ENCODE peak calls at places on chromosomes 12 and 14, in five cellular contexts. One of them, this sample, is unnamed.

GRCh38 chr14:69695664-69696527 is 71.0 kb upstream of the SRSF5 start:
- DNase-seq in adrenal gland: no peak
- DNase-seq in RPMI7951: no peak
- DNase-seq in CD4-positive, CD25-positive, alpha-beta regulatory T cell: no peak
- DNase-seq in activated CD4-positive, CD25-positive, alpha-beta regulatory T cell: no peak
- DNase-seq in this sample: no peak

GRCh38 chr14:91716999-91717398 is 14.9 kb downstream of the CATSPERB start:
- DNase-seq in adrenal gland: no peak
- DNase-seq in RPMI7951: no peak
- DNase-seq in CD4-positive, CD25-positive, alpha-beta regulatory T cell: no peak
- DNase-seq in activated CD4-positive, CD25-positive, alpha-beta regulatory T cell: no peak
- DNase-seq in this sample: no peak

GRCh38 chr12:508795-509194 is 49.1 kb downstream of the B4GALNT3 start:
- DNase-seq in adrenal gland: no peak
- DNase-seq in RPMI7951: no peak
- DNase-seq in CD4-positive, CD25-positive, alpha-beta regulatory T cell: no peak
- DNase-seq in activated CD4-positive, CD25-positive, alpha-beta regulatory T cell: no peak
- DNase-seq in this sample: no peak

GRCh38 chr12:72264548-72265175 is 7.5 kb upstream of the TRHDE start:
- DNase-seq in adrenal gland: no peak
- DNase-seq in RPMI7951: no peak
- DNase-seq in CD4-positive, CD25-positive, alpha-beta regulatory T cell: no peak
- DNase-seq in activated CD4-positive, CD25-positive, alpha-beta regulatory T cell: no peak
- DNase-seq in this sample: no peak

GRCh38 chr14:77322209-77322902 is 1.5 kb downstream of the GSTZ1 start:
- DNase-seq in adrenal gland: no peak
- DNase-seq in RPMI7951: no peak
- DNase-seq in CD4-positive, CD25-positive, alpha-beta regulatory T cell: no peak
- DNase-seq in activated CD4-positive, CD25-positive, alpha-beta regulatory T cell: no peak
- DNase-seq in this sample: no peak

GRCh38 chr12:38279756-38280155 is 36.8 kb upstream of the ALG10B start:
- DNase-seq in adrenal gland: no peak
- DNase-seq in RPMI7951: peak; percentile 18
- DNase-seq in CD4-positive, CD25-positive, alpha-beta regulatory T cell: no peak
- DNase-seq in activated CD4-positive, CD25-positive, alpha-beta regulatory T cell: no peak
- DNase-seq in this sample: no peak

GRCh38 chr14:63438065-63438757 is 105.0 kb downstream of the PPP2R5E start:
- DNase-seq in adrenal gland: peak; percentile 83
- DNase-seq in RPMI7951: peak; percentile 93
- DNase-seq in CD4-positive, CD25-positive, alpha-beta regulatory T cell: no peak
- DNase-seq in activated CD4-positive, CD25-positive, alpha-beta regulatory T cell: no peak
- DNase-seq in this sample: no peak

GRCh38 chr14:103186241-103186835 is 63.1 kb downstream of the TNFAIP2 start:
- DNase-seq in adrenal gland: no peak
- DNase-seq in RPMI7951: no peak
- DNase-seq in CD4-positive, CD25-positive, alpha-beta regulatory T cell: no peak
- DNase-seq in activated CD4-positive, CD25-positive, alpha-beta regulatory T cell: no peak
- DNase-seq in this sample: no peak